ENCODE peak calls at places on chromosomes 1 and 21, in nine cellular contexts. One of them, this sample, is unnamed.

GRCh38 chr1:87151500-87152421 is 176.9 kb upstream of the LMO4 start:
- DNase-seq in HCT116: no peak
- DNase-seq in Peyer's patch: peak; percentile 37
- DNase-seq in astrocyte: peak; percentile 66
- DNase-seq in Panc1: no peak
- DNase-seq in mesendoderm: peak; percentile 85
- DNase-seq in heart right ventricle: peak; percentile 78
- DNase-seq in keratinocyte: no peak
- DNase-seq in CD8-positive, alpha-beta T cell: no peak
- DNase-seq in this sample: no peak

GRCh38 chr1:94384485-94385353 is 33.5 kb upstream of the ABCD3 start:
- DNase-seq in HCT116: no peak
- DNase-seq in Peyer's patch: no peak
- DNase-seq in astrocyte: no peak
- DNase-seq in Panc1: no peak
- DNase-seq in mesendoderm: no peak
- DNase-seq in heart right ventricle: no peak
- DNase-seq in keratinocyte: no peak
- DNase-seq in CD8-positive, alpha-beta T cell: no peak
- DNase-seq in this sample: peak; percentile 14

GRCh38 chr1:9593492-9594465 is 5.1 kb downstream of the TMEM201 start:
- DNase-seq in HCT116: no peak
- DNase-seq in Peyer's patch: peak; percentile 63
- DNase-seq in astrocyte: peak; percentile 56
- DNase-seq in Panc1: no peak
- DNase-seq in mesendoderm: peak; percentile 97
- DNase-seq in heart right ventricle: peak; percentile 91
- DNase-seq in keratinocyte: peak; percentile 81
- DNase-seq in CD8-positive, alpha-beta T cell: no peak
- DNase-seq in this sample: no peak

GRCh38 chr1:23079025-23079424 is 59.8 kb downstream of the KDM1A start:
- DNase-seq in HCT116: no peak
- DNase-seq in Peyer's patch: no peak
- DNase-seq in astrocyte: no peak
- DNase-seq in Panc1: no peak
- DNase-seq in mesendoderm: no peak
- DNase-seq in heart right ventricle: no peak
- DNase-seq in keratinocyte: no peak
- DNase-seq in CD8-positive, alpha-beta T cell: no peak
- DNase-seq in this sample: no peak

GRCh38 chr1:228862542-228863505 is 127.5 kb downstream of the RHOU start:
- DNase-seq in HCT116: no peak
- DNase-seq in Peyer's patch: no peak
- DNase-seq in astrocyte: no peak
- DNase-seq in Panc1: no peak
- DNase-seq in mesendoderm: no peak
- DNase-seq in heart right ventricle: no peak
- DNase-seq in keratinocyte: no peak
- DNase-seq in CD8-positive, alpha-beta T cell: no peak
- DNase-seq in this sample: no peak

GRCh38 chr1:182781849-182782586 is 7.6 kb upstream of the NPL start:
- DNase-seq in HCT116: peak; percentile 48
- DNase-seq in Peyer's patch: peak; percentile 75
- DNase-seq in astrocyte: no peak
- DNase-seq in Panc1: peak; percentile 30
- DNase-seq in mesendoderm: peak; percentile 95
- DNase-seq in heart right ventricle: peak; percentile 79
- DNase-seq in keratinocyte: no peak
- DNase-seq in CD8-positive, alpha-beta T cell: peak; percentile 39
- DNase-seq in this sample: peak; percentile 64

GRCh38 chr1:108901106-108901505 is 24.3 kb downstream of the GPSM2 start:
- DNase-seq in HCT116: no peak
- DNase-seq in Peyer's patch: no peak
- DNase-seq in astrocyte: no peak
- DNase-seq in Panc1: no peak
- DNase-seq in mesendoderm: no peak
- DNase-seq in heart right ventricle: no peak
- DNase-seq in keratinocyte: no peak
- DNase-seq in CD8-positive, alpha-beta T cell: no peak
- DNase-seq in this sample: no peak

GRCh38 chr21:38756746-38757145 is 49.0 kb upstream of the ETS2 start:
- DNase-seq in HCT116: no peak
- DNase-seq in Peyer's patch: no peak
- DNase-seq in astrocyte: peak; percentile 83
- DNase-seq in Panc1: no peak
- DNase-seq in mesendoderm: no peak
- DNase-seq in heart right ventricle: no peak
- DNase-seq in keratinocyte: peak; percentile 77
- DNase-seq in CD8-positive, alpha-beta T cell: no peak
- DNase-seq in this sample: no peak

GRCh38 chr1:230114245-230114651 is 47.2 kb downstream of the GALNT2 start:
- DNase-seq in HCT116: no peak
- DNase-seq in Peyer's patch: no peak
- DNase-seq in astrocyte: peak; percentile 75
- DNase-seq in Panc1: no peak
- DNase-seq in mesendoderm: no peak
- DNase-seq in heart right ventricle: no peak
- DNase-seq in keratinocyte: no peak
- DNase-seq in CD8-positive, alpha-beta T cell: no peak
- DNase-seq in this sample: no peak

GRCh38 chr1:93988634-93989350 is 79.6 kb upstream of the GCLM start:
- DNase-seq in HCT116: no peak
- DNase-seq in Peyer's patch: no peak
- DNase-seq in astrocyte: peak; percentile 97
- DNase-seq in Panc1: no peak
- DNase-seq in mesendoderm: no peak
- DNase-seq in heart right ventricle: no peak
- DNase-seq in keratinocyte: no peak
- DNase-seq in CD8-positive, alpha-beta T cell: no peak
- DNase-seq in this sample: no peak

GRCh38 chr21:28737671-28738279 is 254.9 kb downstream of the LTN1 start:
- DNase-seq in HCT116: no peak
- DNase-seq in Peyer's patch: no peak
- DNase-seq in astrocyte: peak; percentile 18
- DNase-seq in Panc1: no peak
- DNase-seq in mesendoderm: peak; percentile 30
- DNase-seq in heart right ventricle: no peak
- DNase-seq in keratinocyte: no peak
- DNase-seq in CD8-positive, alpha-beta T cell: no peak
- DNase-seq in this sample: no peak

DNA sequence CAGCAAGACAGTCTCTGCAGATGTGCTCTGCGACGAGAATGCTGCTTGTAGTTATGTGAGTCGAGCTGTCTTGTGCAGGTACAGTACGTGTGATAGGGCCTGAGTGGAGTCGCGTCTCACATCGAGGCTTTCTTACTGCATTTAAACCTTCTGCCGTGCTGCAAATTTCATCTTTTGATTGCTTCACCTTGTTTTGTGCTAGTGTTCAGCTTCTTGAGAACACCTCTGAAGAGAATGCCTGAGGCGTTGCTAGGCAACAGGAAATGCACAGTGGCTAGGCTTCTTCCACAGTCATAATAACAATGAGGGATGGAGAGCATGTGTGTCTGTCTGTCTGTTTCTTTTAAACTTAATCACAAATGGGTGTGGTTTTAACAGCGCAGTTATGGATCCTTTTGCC is 52.9 kb downstream of the MRPS6 start:
- DNase-seq in HCT116: no peak
- DNase-seq in Peyer's patch: no peak
- DNase-seq in astrocyte: peak; percentile 58
- DNase-seq in Panc1: no peak
- DNase-seq in mesendoderm: peak; percentile 55
- DNase-seq in heart right ventricle: no peak
- DNase-seq in keratinocyte: peak; percentile 89
- DNase-seq in CD8-positive, alpha-beta T cell: no peak
- DNase-seq in this sample: peak; percentile 66
- H3K27ac ChIP-seq in HCT116: no peak overlapping the region
- H3K27ac ChIP-seq in Peyer's patch: no peak overlapping the region
- H3K27ac ChIP-seq in astrocyte: peak overlapping the region; percentile 58
- H3K27ac ChIP-seq in Panc1: no peak overlapping the region
- H3K27ac ChIP-seq in mesendoderm: no peak overlapping the region
- H3K27ac ChIP-seq in heart right ventricle: no peak overlapping the region
- H3K27ac ChIP-seq in keratinocyte: peak overlapping the region; percentile 57
- H3K27ac ChIP-seq in CD8-positive, alpha-beta T cell: no peak overlapping the region
- H3K27ac ChIP-seq in this sample: peak overlapping the region; percentile 39

DNA sequence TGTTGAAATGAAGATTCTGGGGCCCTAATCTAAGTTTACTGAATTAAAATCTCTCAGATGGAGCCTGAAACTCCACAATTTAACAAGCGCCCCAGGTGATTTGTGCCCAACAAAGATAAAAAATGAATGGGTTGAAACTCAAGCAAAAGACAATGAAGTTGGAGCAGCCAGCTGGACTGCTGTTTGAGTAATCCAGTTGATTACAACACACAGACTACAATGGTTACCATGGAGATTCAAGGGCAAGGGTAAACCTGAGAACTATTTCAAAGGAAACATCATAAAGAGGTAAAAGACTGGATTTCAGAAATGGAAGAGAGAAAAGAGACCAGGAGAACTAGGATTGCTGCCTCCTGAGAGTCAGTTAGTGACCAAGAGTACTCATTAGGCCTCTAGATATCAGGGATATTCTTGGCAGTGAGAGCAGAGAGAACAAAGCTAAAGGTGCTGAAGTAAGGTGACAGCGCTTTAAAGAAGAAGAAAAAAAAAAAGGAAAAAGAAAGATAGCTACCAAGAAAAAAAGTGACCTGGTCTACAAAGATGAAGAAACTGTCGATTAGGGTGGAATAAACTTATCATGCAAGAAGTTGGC is 44.5 kb downstream of the LRRC53 start:
- DNase-seq in HCT116: no peak
- DNase-seq in Peyer's patch: no peak
- DNase-seq in astrocyte: no peak
- DNase-seq in Panc1: no peak
- DNase-seq in mesendoderm: peak; percentile 79
- DNase-seq in heart right ventricle: no peak
- DNase-seq in keratinocyte: no peak
- DNase-seq in CD8-positive, alpha-beta T cell: no peak
- DNase-seq in this sample: no peak
- H3K4me3 ChIP-seq in HCT116: no peak overlapping the region
- H3K4me3 ChIP-seq in Peyer's patch: no peak overlapping the region
- H3K4me3 ChIP-seq in astrocyte: no peak overlapping the region
- H3K4me3 ChIP-seq in Panc1: no peak overlapping the region
- H3K4me3 ChIP-seq in mesendoderm: no peak overlapping the region
- H3K4me3 ChIP-seq in heart right ventricle: no peak overlapping the region
- H3K4me3 ChIP-seq in keratinocyte: no peak overlapping the region
- H3K4me3 ChIP-seq in CD8-positive, alpha-beta T cell: no peak overlapping the region
- H3K4me3 ChIP-seq in this sample: no peak overlapping the region

GRCh38 chr1:89836997-89837909 is 16.4 kb downstream of the LRRC8D start:
- DNase-seq in HCT116: no peak
- DNase-seq in Peyer's patch: no peak
- DNase-seq in astrocyte: peak; percentile 37
- DNase-seq in Panc1: no peak
- DNase-seq in mesendoderm: peak; percentile 70
- DNase-seq in heart right ventricle: no peak
- DNase-seq in keratinocyte: no peak
- DNase-seq in CD8-positive, alpha-beta T cell: no peak
- DNase-seq in this sample: no peak

GRCh38 chr1:89842547-89843278 is 21.9 kb downstream of the LRRC8D start:
- DNase-seq in HCT116: no peak
- DNase-seq in Peyer's patch: no peak
- DNase-seq in astrocyte: peak; percentile 35
- DNase-seq in Panc1: no peak
- DNase-seq in mesendoderm: no peak
- DNase-seq in heart right ventricle: no peak
- DNase-seq in keratinocyte: no peak
- DNase-seq in CD8-positive, alpha-beta T cell: no peak
- DNase-seq in this sample: no peak

GRCh38 chr1:89836252-89836996 is 15.6 kb downstream of the LRRC8D start:
- DNase-seq in HCT116: no peak
- DNase-seq in Peyer's patch: no peak
- DNase-seq in astrocyte: no peak
- DNase-seq in Panc1: no peak
- DNase-seq in mesendoderm: no peak
- DNase-seq in heart right ventricle: no peak
- DNase-seq in keratinocyte: no peak
- DNase-seq in CD8-positive, alpha-beta T cell: no peak
- DNase-seq in this sample: no peak

GRCh38 chr1:89841507-89841906 is 20.7 kb downstream of the LRRC8D start:
- DNase-seq in HCT116: no peak
- DNase-seq in Peyer's patch: no peak
- DNase-seq in astrocyte: no peak
- DNase-seq in Panc1: no peak
- DNase-seq in mesendoderm: no peak
- DNase-seq in heart right ventricle: no peak
- DNase-seq in keratinocyte: no peak
- DNase-seq in CD8-positive, alpha-beta T cell: no peak
- DNase-seq in this sample: no peak

GRCh38 chr1:89839516-89839915 is 18.7 kb downstream of the LRRC8D start:
- DNase-seq in HCT116: no peak
- DNase-seq in Peyer's patch: no peak
- DNase-seq in astrocyte: no peak
- DNase-seq in Panc1: no peak
- DNase-seq in mesendoderm: peak; percentile 69
- DNase-seq in heart right ventricle: no peak
- DNase-seq in keratinocyte: no peak
- DNase-seq in CD8-positive, alpha-beta T cell: no peak
- DNase-seq in this sample: no peak
- H3K4me1 ChIP-seq in HCT116: peaks cover 17% of the 10 kb centered on the region
- H3K4me1 ChIP-seq in Peyer's patch: no peaks in the 10 kb centered on the region
- H3K4me1 ChIP-seq in astrocyte: peaks cover 11% of the 10 kb centered on the region
- H3K4me1 ChIP-seq in Panc1: peaks cover 17% of the 10 kb centered on the region
- H3K4me1 ChIP-seq in mesendoderm: peaks cover 19% of the 10 kb centered on the region
- H3K4me1 ChIP-seq in heart right ventricle: peaks cover 22% of the 10 kb centered on the region
- H3K4me1 ChIP-seq in keratinocyte: peaks cover 10% of the 10 kb centered on the region
- H3K4me1 ChIP-seq in CD8-positive, alpha-beta T cell: peaks cover 9% of the 10 kb centered on the region
- H3K4me1 ChIP-seq in this sample: peaks cover 9% of the 10 kb centered on the region

GRCh38 chr1:26540346-26540745 is 10.8 kb downstream of the RPS6KA1 start:
- DNase-seq in HCT116: no peak
- DNase-seq in Peyer's patch: peak; percentile 35
- DNase-seq in astrocyte: no peak
- DNase-seq in Panc1: no peak
- DNase-seq in mesendoderm: no peak
- DNase-seq in heart right ventricle: no peak
- DNase-seq in keratinocyte: no peak
- DNase-seq in CD8-positive, alpha-beta T cell: no peak
- DNase-seq in this sample: no peak

GRCh38 chr1:26541431-26541815 is 11.9 kb downstream of the RPS6KA1 start:
- DNase-seq in HCT116: no peak
- DNase-seq in Peyer's patch: no peak
- DNase-seq in astrocyte: no peak
- DNase-seq in Panc1: no peak
- DNase-seq in mesendoderm: no peak
- DNase-seq in heart right ventricle: no peak
- DNase-seq in keratinocyte: no peak
- DNase-seq in CD8-positive, alpha-beta T cell: no peak
- DNase-seq in this sample: no peak

GRCh38 chr1:26538480-26539412 is 9.2 kb downstream of the RPS6KA1 start:
- DNase-seq in HCT116: peak; percentile 41
- DNase-seq in Peyer's patch: peak; percentile 62
- DNase-seq in astrocyte: no peak
- DNase-seq in Panc1: peak; percentile 28
- DNase-seq in mesendoderm: peak; percentile 62
- DNase-seq in heart right ventricle: peak; percentile 24
- DNase-seq in keratinocyte: no peak
- DNase-seq in CD8-positive, alpha-beta T cell: no peak
- DNase-seq in this sample: no peak

GRCh38 chr1:26537951-26538352 is 8.4 kb downstream of the RPS6KA1 start:
- DNase-seq in HCT116: no peak
- DNase-seq in Peyer's patch: peak; percentile 64
- DNase-seq in astrocyte: no peak
- DNase-seq in Panc1: no peak
- DNase-seq in mesendoderm: peak; percentile 80
- DNase-seq in heart right ventricle: no peak
- DNase-seq in keratinocyte: no peak
- DNase-seq in CD8-positive, alpha-beta T cell: no peak
- DNase-seq in this sample: no peak

GRCh38 chr1:26539722-26540121 is 10.2 kb downstream of the RPS6KA1 start:
- DNase-seq in HCT116: no peak
- DNase-seq in Peyer's patch: no peak
- DNase-seq in astrocyte: no peak
- DNase-seq in Panc1: no peak
- DNase-seq in mesendoderm: peak; percentile 29
- DNase-seq in heart right ventricle: no peak
- DNase-seq in keratinocyte: no peak
- DNase-seq in CD8-positive, alpha-beta T cell: no peak
- DNase-seq in this sample: no peak
- H3K27ac ChIP-seq in HCT116: no peak overlapping the region
- H3K27ac ChIP-seq in Peyer's patch: peak overlapping the region; percentile 41
- H3K27ac ChIP-seq in astrocyte: no peak overlapping the region
- H3K27ac ChIP-seq in Panc1: no peak overlapping the region
- H3K27ac ChIP-seq in mesendoderm: no peak overlapping the region
- H3K27ac ChIP-seq in heart right ventricle: peak overlapping the region; percentile 75
- H3K27ac ChIP-seq in keratinocyte: no peak overlapping the region
- H3K27ac ChIP-seq in CD8-positive, alpha-beta T cell: no peak overlapping the region
- H3K27ac ChIP-seq in this sample: peak overlapping the region; percentile 65